ENCODE peak calls at places on chromosomes 16 and 17, in eight cellular contexts. K, Y, U, F, D, N, V and Q are unnamed samples. For H3K4me1, the result is how much of the 10 kb centered on the place peaks cover.

GRCh38 chr16:22188595-22189442 is 17.3 kb upstream of the EEF2K start:
- DNase-seq in F (peak), K (peak), D (peak), U (peak), V (peak), Y (peak), N (peak), Q (peak)

GRCh38 chr16:70508752-70509151 is 14.6 kb downstream of the COG4 start:
- DNase-seq in K (peak), V (no peak), N (no peak), F (no peak), D (no peak), U (no peak), Y (peak), Q (peak)

GRCh38 chr17:81806461-81807209 is 2.7 kb downstream of the GCGR start:
- DNase-seq in D (no peak), N (no peak), F (no peak), U (no peak), Y (no peak), V (no peak), K (no peak), Q (no peak)

GRCh38 chr16:48106445-48106844 is 49.3 kb downstream of the ABCC12 start:
- DNase-seq in U (no peak), Y (no peak), N (no peak), D (no peak), V (no peak), K (no peak), F (no peak), Q (no peak)

GRCh38 chr17:2691069-2691871 is 20.3 kb downstream of the CLUH start:
- DNase-seq in D (peak), F (peak), V (no peak), K (no peak), N (no peak), U (no peak), Y (no peak), Q (no peak)

GRCh38 chr16:12826559-12826958 is 22.9 kb upstream of the CPPED1 start:
- DNase-seq in D (no peak), V (no peak), Y (no peak), N (no peak), K (no peak), U (no peak), F (no peak), Q (no peak)

GRCh38 chr16:48317614-48318013 is 67.6 kb downstream of the SIAH1 start:
- DNase-seq in V (peak), F (no peak), N (no peak), D (no peak), Y (peak), U (no peak), K (peak), Q (peak)

GRCh38 chr16:81618661-81619060 is 160.4 kb upstream of the PLCG2 start:
- DNase-seq in V (no peak), Y (no peak), K (no peak), N (peak), D (no peak), F (no peak), U (no peak), Q (no peak)

GRCh38 chr17:32124985-32125847 is 17.1 kb upstream of the RHOT1 start:
- DNase-seq in V (no peak), N (no peak), K (no peak), Y (no peak), U (no peak), F (peak), D (no peak), Q (no peak)

GRCh38 chr16:59108374-59108773 is 374.3 kb upstream of the GOT2 start:
- DNase-seq in K (no peak), F (no peak), Y (peak), D (no peak), U (no peak), N (no peak), V (no peak), Q (no peak)
- H3K4me1 ChIP-seq in K (under half), F (under half), Y (under half), D (under half), U (under half), N (under half), V (under half), Q (under half)

DNA sequence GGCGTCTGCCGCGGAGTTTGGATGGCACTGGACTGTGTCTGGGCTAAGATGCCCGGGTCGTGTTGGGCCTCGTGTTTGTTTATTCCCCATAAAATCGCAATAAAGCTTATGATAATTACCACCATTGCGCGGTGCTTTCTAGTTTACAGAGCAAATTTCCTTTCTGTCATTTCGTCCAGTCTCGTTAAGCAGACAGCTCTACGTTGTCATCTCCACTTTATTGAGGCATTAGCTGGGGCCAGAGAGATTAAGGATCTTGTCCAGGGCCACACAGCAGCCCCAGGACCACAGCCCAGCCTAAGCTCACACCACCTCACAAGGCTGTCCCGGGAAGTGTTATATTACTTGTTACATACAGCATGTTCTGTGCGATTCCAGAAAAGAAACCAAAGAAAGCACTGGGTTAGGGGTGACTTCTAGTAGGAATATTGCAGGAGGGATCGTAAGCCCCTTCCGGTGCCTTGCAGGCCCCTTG is 6.4 kb downstream of the NOS2 start:
- DNase-seq in V (no peak), N (no peak), Y (no peak), D (no peak), U (no peak), K (no peak), F (no peak), Q (no peak)
- H3K4me3 ChIP-seq in V (no peak), N (peak), Y (no peak), D (no peak), U (no peak), K (no peak), F (peak), Q (no peak)

GRCh38 chr17:43546317-43547188 is at the start of gene ETV4:
- DNase-seq in D (peak), K (peak), F (peak), Y (peak), N (peak), U (peak), V (peak), Q (peak)

GRCh38 chr17:43542854-43543253 is 3.3 kb downstream of the ETV4 start:
- DNase-seq in V (no peak), Y (no peak), F (no peak), N (no peak), D (no peak), U (no peak), K (no peak), Q (no peak)

GRCh38 chr17:43543300-43543699 is 2.8 kb downstream of the ETV4 start:
- DNase-seq in D (no peak), Y (no peak), V (no peak), F (no peak), U (no peak), K (no peak), N (peak), Q (no peak)

GRCh38 chr17:43545383-43545632 is 832 bp downstream of the ETV4 start:
- DNase-seq in Y (no peak), U (no peak), D (peak), V (no peak), F (peak), N (no peak), K (peak), Q (no peak)

DNA sequence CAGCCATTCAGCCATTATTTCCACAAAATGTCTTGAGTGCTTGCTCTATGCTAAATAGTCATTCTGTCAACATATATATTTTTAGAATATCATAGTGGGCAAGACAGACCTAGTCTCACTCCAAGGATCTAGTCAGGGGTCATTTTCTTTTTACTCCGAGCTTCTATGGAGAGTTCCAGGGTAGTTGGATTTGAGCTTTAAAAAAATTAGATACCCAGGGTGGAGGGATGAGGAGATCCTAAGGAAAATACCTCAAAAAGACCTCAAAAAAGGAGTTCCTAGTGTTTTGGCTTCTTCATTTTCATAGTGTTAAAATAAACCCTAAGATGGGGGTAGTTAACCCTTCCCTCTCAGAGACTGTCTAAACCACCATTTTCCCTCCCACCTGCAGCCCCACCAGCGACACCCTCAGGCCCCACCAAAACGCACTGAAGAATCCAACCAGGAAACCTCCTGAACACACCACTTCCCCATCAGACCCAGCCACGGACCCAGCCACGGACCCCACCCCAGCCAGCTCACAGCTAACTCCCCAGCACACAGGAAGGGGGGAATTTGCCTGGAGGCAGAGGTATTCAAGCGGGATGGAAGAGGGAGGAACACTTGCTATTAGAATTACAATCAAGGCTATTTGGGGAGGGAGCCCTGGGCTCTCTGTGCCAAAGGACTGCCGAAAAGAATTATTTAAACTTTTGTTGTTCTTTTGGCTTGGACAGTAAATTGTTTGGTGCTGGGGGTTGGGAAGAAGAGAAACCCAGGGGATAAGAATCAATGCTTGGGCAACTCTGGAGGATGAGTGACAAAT is 2.2 kb downstream of the ETV4 start:
- DNase-seq in F (no peak), U (no peak), N (no peak), V (no peak), Y (no peak), K (no peak), D (no peak), Q (no peak)
- H3K4me1 ChIP-seq in F (under half), U (under half), N (under half), V (under half), Y (under half), K (under half), D (under half), Q (under half)

GRCh38 chr17:38674013-38674748 is 576 bp downstream of the EPOP start:
- DNase-seq in V (no peak), U (no peak), K (peak), D (no peak), N (peak), F (peak), Y (no peak), Q (peak)

GRCh38 chr17:38674749-38675615 is at the start of gene EPOP:
- DNase-seq in Y (peak), N (peak), K (peak), D (peak), F (peak), V (peak), U (peak), Q (peak)

GRCh38 chr17:38671939-38672720 is 2.6 kb downstream of the EPOP start:
- DNase-seq in U (no peak), K (no peak), V (no peak), F (no peak), N (peak), Y (no peak), D (no peak), Q (no peak)

GRCh38 chr17:38673714-38674012 is 1.1 kb downstream of the EPOP start:
- DNase-seq in F (peak), U (no peak), N (peak), V (no peak), Y (no peak), D (no peak), K (no peak), Q (peak)

DNA sequence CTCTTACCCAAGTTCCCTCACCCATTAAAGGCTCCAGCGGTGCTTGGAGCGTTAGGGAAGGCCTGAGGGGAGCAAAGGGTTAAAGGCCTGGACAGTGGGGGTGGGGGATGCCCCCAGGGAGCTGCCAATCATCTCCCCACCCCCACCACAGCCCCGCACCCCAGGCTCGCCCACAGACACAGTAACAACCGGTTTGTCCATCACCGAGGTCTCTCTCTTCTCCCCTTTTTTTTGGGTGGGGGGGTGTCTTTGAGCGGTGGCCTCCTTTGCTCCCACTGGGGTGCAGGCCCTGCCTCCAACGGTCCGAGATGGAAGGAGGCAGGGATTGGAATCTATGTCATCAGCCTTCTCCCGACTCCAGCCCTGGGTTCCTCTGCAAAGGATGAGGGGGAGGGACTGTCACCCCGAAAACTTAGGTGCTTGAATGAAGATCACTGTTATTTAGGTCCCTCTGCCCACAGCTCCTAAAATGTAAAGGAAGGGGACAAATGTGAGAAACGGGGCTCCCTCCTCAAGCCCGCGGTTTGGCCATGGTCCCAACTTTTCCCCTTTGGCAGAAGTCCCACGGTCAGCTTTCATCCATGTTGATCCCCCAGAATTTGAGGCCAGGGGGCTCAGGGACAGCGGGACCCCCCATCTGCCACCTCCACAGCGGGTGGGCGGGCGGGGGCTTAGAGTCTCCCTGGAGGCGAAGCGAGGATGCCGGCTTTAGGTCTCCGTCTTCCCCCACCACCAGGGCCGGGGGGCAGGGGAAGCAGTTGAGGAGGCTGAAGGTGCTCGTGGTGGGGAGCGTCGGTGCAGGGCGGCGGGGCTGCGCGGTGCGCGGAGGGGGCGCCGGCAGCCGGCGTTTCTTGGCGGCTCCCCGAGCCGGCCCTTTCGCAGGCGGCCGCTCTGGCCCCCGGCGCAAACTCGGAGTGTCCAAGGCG is 1.7 kb downstream of the EPOP start:
- DNase-seq in V (no peak), Y (no peak), U (no peak), D (no peak), N (peak), F (no peak), K (no peak), Q (no peak)
- H3K4me3 ChIP-seq in V (no peak), Y (no peak), U (no peak), D (no peak), N (peak), F (peak), K (no peak), Q (peak)

GRCh38 chr17:17154981-17155380 is 51.2 kb downstream of the PLD6 start:
- DNase-seq in Y (no peak), D (no peak), F (no peak), V (no peak), K (peak), N (no peak), U (no peak), Q (no peak)
- H3K4me1 ChIP-seq in Y (under half), D (under half), F (under half), V (under half), K (under half), N (under half), U (under half), Q (under half)

DNA sequence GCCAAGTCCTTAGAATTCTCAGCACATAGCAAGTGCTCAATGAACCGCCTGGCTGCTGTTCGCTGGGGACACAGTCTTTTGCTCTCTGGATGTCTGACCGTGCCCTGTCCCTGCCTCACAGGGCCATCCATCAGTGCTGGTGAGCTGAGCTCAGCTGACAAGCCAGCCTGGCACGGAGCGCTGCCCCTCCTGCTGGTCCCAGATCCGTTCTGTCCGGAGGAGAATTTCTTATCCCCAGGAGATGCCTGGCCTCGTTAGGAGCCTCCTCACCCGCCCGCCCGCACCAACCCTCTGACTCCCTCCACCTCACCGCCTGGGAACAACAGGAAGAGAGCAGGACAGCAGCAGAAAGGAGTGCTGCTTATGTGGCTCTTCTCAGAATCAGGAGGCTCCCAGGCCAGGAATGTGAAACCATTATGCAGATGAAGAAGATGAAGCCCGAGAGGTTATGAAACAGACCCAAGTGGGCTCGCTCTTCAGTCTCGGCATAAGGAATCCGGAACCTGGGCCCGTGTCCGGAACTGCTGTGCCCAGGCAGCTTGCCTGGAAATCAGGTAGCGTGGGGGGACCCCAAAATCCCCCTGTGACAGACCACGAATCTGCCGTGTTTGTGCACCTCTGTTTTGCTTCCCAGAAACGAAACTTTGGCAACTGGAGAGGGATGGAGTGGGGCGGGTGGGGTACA is 28.8 kb upstream of the RMI2 start:
- DNase-seq in U (no peak), D (no peak), Y (no peak), F (no peak), V (peak), N (peak), K (no peak), Q (no peak)
- H3K4me3 ChIP-seq in U (no peak), D (no peak), Y (no peak), F (no peak), V (no peak), N (peak), K (no peak), Q (no peak)

GRCh38 chr17:66330646-66331037 is 28.2 kb downstream of the PRKCA start:
- DNase-seq in D (no peak), K (no peak), U (peak), V (no peak), F (no peak), Y (no peak), N (no peak), Q (no peak)
- H3K4me1 ChIP-seq in D (under half), K (under half), U (under half), V (under half), F (under half), Y (under half), N (under half), Q (under half)

GRCh38 chr17:73952136-73952497 is 251.4 kb upstream of the RPL38 start:
- DNase-seq in F (no peak), U (no peak), Y (no peak), V (no peak), D (no peak), N (peak), K (no peak), Q (no peak)
- H3K4me3 ChIP-seq in F (peak), U (no peak), Y (no peak), V (no peak), D (no peak), N (peak), K (no peak), Q (no peak)

DNA sequence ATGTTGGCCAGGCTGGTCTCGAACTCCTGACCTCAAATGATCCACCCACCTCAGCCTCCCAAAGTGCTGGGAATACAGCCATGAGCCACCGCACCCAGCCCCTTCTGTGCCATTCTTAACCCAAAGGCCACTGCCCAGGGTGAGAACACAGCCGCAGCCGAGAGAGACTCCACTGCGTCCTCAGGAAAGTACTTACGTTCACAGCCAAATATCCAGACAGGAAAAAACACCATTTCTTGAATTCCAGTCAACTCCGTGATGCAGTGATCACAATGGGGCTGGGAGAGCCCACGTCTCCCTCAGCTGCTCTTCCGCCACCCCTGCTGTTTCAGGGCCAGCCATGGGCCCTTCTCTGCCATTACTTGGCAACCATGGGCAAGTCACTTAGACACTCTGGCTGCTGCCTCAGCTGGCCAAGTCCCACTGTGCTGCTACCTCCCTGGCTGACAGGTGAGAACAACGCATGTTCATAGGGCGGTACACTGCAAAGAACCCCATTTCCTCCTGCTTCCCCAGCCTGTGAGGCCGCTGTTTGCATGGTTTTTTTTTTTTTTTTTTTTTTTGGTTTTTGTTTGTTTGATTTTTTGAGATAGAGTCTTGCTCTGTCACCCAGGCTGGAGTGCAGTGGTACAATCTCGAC is 4.3 kb downstream of the CDIP1 start:
- DNase-seq in K (peak), Y (peak), V (no peak), F (no peak), U (no peak), D (no peak), N (no peak), Q (no peak)
- H3K4me1 ChIP-seq in K (under half), Y (under half), V (under half), F (under half), U (under half), D (under half), N (under half), Q (under half)